ENCODE peak calls at places on chromosomes 5 and 9, in eight cellular contexts. W is A172; P is activated T-cell treated with anti-CD3 and anti-CD28 coated beads, Interleukin-2, amount 50 U/mL, for 48 hours; N is cardiac muscle cell; M is EH; J is Caki2; V is fibroblast of the conjunctiva; H is lower leg skin. L is an unnamed sample.
A peak's percentile ranks its signal among the peaks of the same experiment; 100 is the strongest.

GRCh38 chr5:88881566-88881965 is 1.4 kb downstream of the MEF2C start:
- DNase-seq in J (no peak), N (peak; percentile 32), P (no peak), V (no peak), H (no peak), M (peak; percentile 16), W (no peak), L (no peak)

GRCh38 chr9:4497855-4498254 is 7.6 kb downstream of the SLC1A1 start:
- DNase-seq in P (no peak), M (peak; percentile 71), H (no peak), W (no peak), J (peak; percentile 30), V (peak; percentile 6), N (no peak), L (no peak)

GRCh38 chr9:130488621-130489330 is 44.0 kb downstream of the ASS1 start:
- DNase-seq in M (no peak), H (no peak), N (no peak), V (no peak), P (no peak), J (no peak), W (no peak), L (no peak)

GRCh38 chr5:927172-928015 is 34.7 kb downstream of the TRIP13 start:
- DNase-seq in J (no peak), M (no peak), N (no peak), P (no peak), V (no peak), W (no peak), H (no peak), L (no peak)

GRCh38 chr5:154479944-154480750 is 2.1 kb upstream of the HAND1 start:
- DNase-seq in V (no peak), J (no peak), H (no peak), N (no peak), M (no peak), P (no peak), W (no peak), L (no peak)

GRCh38 chr5:93532370-93532769 is 48.6 kb downstream of the NR2F1-AS1 start:
- DNase-seq in M (peak; percentile 86), V (peak; percentile 95), W (peak; percentile 29), J (no peak), N (no peak), P (no peak), H (peak; percentile 71), L (peak; percentile 69)

GRCh38 chr9:76691761-76692313 is 72.4 kb upstream of the PCA3 start:
- DNase-seq in W (no peak), N (peak; percentile 23), H (no peak), V (no peak), M (no peak), J (no peak), P (peak; percentile 19), L (no peak)

GRCh38 chr9:81649475-81649874 is 39.9 kb downstream of the TLE1 start:
- DNase-seq in P (no peak), M (no peak), V (no peak), N (no peak), H (no peak), J (no peak), W (no peak), L (no peak)

GRCh38 chr5:153504726-153505125 is 14.3 kb downstream of the GRIA1 start:
- DNase-seq in V (no peak), J (no peak), P (no peak), M (no peak), W (no peak), H (no peak), N (no peak), L (no peak)

GRCh38 chr9:14345586-14346237 is 31.8 kb upstream of the NFIB start:
- DNase-seq in N (no peak), J (no peak), W (no peak), V (no peak), H (no peak), P (no peak), M (no peak), L (no peak)

GRCh38 chr5:98307811-98308210 is 465.7 kb upstream of the RGMB start:
- DNase-seq in V (peak; percentile 20), N (no peak), P (no peak), J (no peak), M (peak; percentile 85), H (no peak), W (peak; percentile 75), L (no peak)

GRCh38 chr5:96807099-96807654 is 568 bp downstream of the ERAP1 start:
- DNase-seq in J (peak; percentile 64), V (peak; percentile 42), M (peak; percentile 76), H (peak; percentile 50), W (peak; percentile 52), N (peak; percentile 81), P (peak; percentile 71), L (no peak)

L was measured in smooth muscle cell of the brain vasculature.